ENCODE peak calls at places on chromosomes 13 and 19, in eight cellular contexts. G is ecto neural progenitor cell; S is activated CD4-positive, alpha-beta T cell treated with anti-CD3 and anti-CD28 coated beads for 1 hour; M is CD8-positive, alpha-beta T cell; A is GM04504; H is stimulated activated CD8-positive, alpha-beta memory T cell treated with anti-CD3 and anti-CD28 coated beads, Interleukin-4, amount 100 ng/mL, for 4 hours; C is neural progenitor cell; X is GF-D8. U is an unnamed sample.

GRCh38 chr19:679418-680286 is 3.5 kb downstream of the FSTL3 start:
- DNase-seq in C (peak; percentile 76), H (no peak), S (no peak), G (peak; percentile 77), X (peak; percentile 19), M (no peak), A (no peak), U (no peak)

GRCh38 chr13:20828540-20829364 is 55.0 kb upstream of the EEF1AKMT1 start:
- DNase-seq in S (no peak), G (no peak), M (peak; percentile 43), C (peak; percentile 72), X (peak; percentile 13), A (peak; percentile 31), H (no peak), U (no peak)

GRCh38 chr13:44125943-44126469 is 246.3 kb downstream of the LACC1 start:
- DNase-seq in C (no peak), H (no peak), X (no peak), S (no peak), M (no peak), A (no peak), G (no peak), U (peak; percentile 61)

GRCh38 chr13:50829896-50830295 is 13.6 kb downstream of the DLEU7 start:
- DNase-seq in G (no peak), C (no peak), H (no peak), M (no peak), S (no peak), X (no peak), A (peak; percentile 60), U (no peak)

GRCh38 chr19:1856345-1856697 is 7.1 kb downstream of the KLF16 start:
- DNase-seq in A (no peak), M (no peak), X (no peak), G (peak; percentile 60), S (no peak), H (no peak), C (no peak), U (no peak)

GRCh38 chr13:25768726-25769270 is 283.0 kb downstream of the SHISA2 start:
- DNase-seq in M (no peak), A (no peak), C (no peak), G (no peak), S (no peak), H (no peak), X (no peak), U (no peak)

GRCh38 chr13:80224468-80224867 is 116.5 kb downstream of the SPRY2 start:
- DNase-seq in M (no peak), S (no peak), G (no peak), C (no peak), X (no peak), A (no peak), H (no peak), U (no peak)

GRCh38 chr13:110446570-110446880 is 115.0 kb downstream of the RAB20 start:
- DNase-seq in M (no peak), H (no peak), X (no peak), G (no peak), S (no peak), C (no peak), A (no peak), U (no peak)

U was measured in LNCaP clone FGC.